ENCODE peak calls at places on chromosome 12, in four cellular contexts. E is sigmoid colon, Q is suprapubic skin, P is heart left ventricle. U is an unnamed sample.

GRCh38 chr12:124404162-124404561 is 109.3 kb downstream of the RFLNA start:
- DNase-seq in E (peak), P (no peak), Q (no peak), U (no peak)

GRCh38 chr12:1619599-1619998 is 9.4 kb upstream of the WNT5B start:
- DNase-seq in E (no peak), Q (no peak), P (peak), U (peak)

GRCh38 chr12:81797100-81797499 is 38.0 kb upstream of the PPFIA2 start:
- DNase-seq in P (no peak), Q (no peak), E (no peak), U (no peak)

GRCh38 chr12:100253437-100253836 is 13.4 kb downstream of the DEPDC4 start:
- DNase-seq in E (no peak), Q (no peak), P (no peak), U (no peak)

GRCh38 chr12:68831272-68831671 is 23.3 kb downstream of the MDM2 start:
- DNase-seq in Q (no peak), P (no peak), E (no peak), U (no peak)

GRCh38 chr12:85277900-85278597 is 2.0 kb upstream of the ALX1 start:
- DNase-seq in E (peak), Q (no peak), P (no peak), U (no peak)

GRCh38 chr12:27585739-27586265 is 61.8 kb downstream of the PPFIBP1 start:
- DNase-seq in Q (no peak), E (no peak), P (no peak), U (no peak)

GRCh38 chr12:116284401-116284800 is 6.9 kb upstream of the MED13L start:
- DNase-seq in Q (no peak), P (no peak), E (no peak), U (no peak)

GRCh38 chr12:32486158-32486557 is 86.8 kb downstream of the FGD4 start:
- DNase-seq in E (no peak), Q (no peak), P (no peak), U (no peak)

GRCh38 chr12:12606793-12607589 is 4.7 kb upstream of the CREBL2 start:
- DNase-seq in E (no peak), P (no peak), Q (no peak), U (no peak)

GRCh38 chr12:64181504-64182291 is 40.4 kb downstream of the KICS2 start:
- DNase-seq in E (peak), Q (no peak), P (peak), U (no peak)

GRCh38 chr12:122126713-122127597 is 47.1 kb downstream of the IL31 start:
- DNase-seq in P (no peak), E (no peak), Q (no peak), U (no peak)

GRCh38 chr12:100868487-100868886 is 73.9 kb downstream of the ANO4 start:
- DNase-seq in E (no peak), Q (no peak), P (no peak), U (no peak)

GRCh38 chr12:121753844-121754264 is 39.6 kb downstream of the RHOF start:
- DNase-seq in Q (no peak), E (peak), P (peak), U (no peak)

GRCh38 chr12:110657747-110658146 is 31.2 kb downstream of the HVCN1 start:
- DNase-seq in P (no peak), Q (no peak), E (no peak), U (no peak)

GRCh38 chr12:19273482-19274330 is 144.2 kb downstream of the PLEKHA5 start:
- DNase-seq in P (peak), E (peak), Q (no peak), U (no peak)

GRCh38 chr12:95790025-95790911 is at the start of gene NTN4:
- DNase-seq in E (peak), P (peak), Q (no peak), U (peak)
- TF ChIP-seq POLR2A in E (no peak), P (no peak), Q (no peak), U (no peak)

GRCh38 chr12:53327435-53328042 is 6.1 kb upstream of the AAAS start:
- DNase-seq in Q (no peak), E (no peak), P (no peak), U (no peak)

GRCh38 chr12:53324113-53324778 is 2.8 kb upstream of the AAAS start:
- DNase-seq in P (no peak), E (no peak), Q (no peak), U (no peak)

GRCh38 chr12:53325539-53326061 is 4.2 kb upstream of the AAAS start:
- DNase-seq in E (peak), P (peak), Q (peak), U (no peak)

GRCh38 chr12:53326460-53327185 is 5.2 kb upstream of the AAAS start:
- DNase-seq in E (no peak), Q (no peak), P (no peak), U (no peak)

GRCh38 chr12:53324779-53325538 is 3.5 kb upstream of the AAAS start:
- DNase-seq in E (peak), Q (peak), P (peak), U (peak)
- TF ChIP-seq POLR2A in E (peak), Q (peak), P (no peak), U (peak)

GRCh38 chr12:67758119-67758873 is 109.8 kb downstream of the DYRK2 start:
- DNase-seq in E (no peak), Q (no peak), P (no peak), U (peak)
- TF ChIP-seq POLR2A in E (no peak), Q (no peak), P (no peak), U (no peak)

DNA sequence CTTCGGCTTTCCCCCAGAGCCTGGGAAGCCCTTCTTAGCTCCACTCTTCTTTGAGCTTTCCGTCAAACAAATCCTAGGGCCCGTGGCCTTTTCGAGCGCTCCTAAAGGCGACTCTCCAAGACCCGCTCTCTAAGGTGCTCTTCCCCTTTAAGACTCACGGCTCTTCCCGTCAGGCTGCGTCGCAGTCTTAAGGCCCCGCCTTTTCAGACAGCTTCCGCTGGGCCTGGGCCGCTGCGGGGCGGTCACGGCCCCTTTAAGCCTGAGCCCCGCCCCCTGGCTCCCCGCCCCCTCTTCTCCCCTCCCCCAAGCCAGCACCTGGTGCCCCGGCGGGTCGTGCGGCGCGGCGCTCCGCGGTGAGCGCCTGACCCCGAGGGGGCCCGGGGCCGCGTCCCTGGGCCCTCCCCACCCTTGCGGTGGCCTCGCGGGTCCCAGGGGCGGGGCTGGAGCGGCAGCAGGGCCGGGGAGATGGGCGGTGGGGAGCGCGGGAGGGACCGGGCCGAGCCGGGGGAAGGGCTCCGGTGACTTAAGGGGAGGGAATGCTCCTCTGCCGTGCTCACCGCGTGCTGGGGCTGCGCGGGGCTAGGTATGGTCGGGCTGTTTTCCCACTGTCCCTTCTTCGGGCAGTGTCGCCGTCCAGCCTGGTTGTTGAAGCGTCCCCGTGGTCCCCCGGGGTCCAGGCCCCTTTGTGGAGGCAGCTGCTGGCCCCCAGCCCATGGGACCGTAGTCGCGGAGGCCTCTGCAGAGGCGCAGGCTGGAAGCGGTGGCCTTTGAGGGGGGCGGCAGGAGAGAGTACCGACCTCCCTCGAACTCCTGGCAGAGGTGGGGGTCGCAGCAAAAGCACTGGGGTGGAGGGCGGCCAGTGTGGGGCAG is at the start of gene PEX5:
- DNase-seq in P (peak), E (peak), Q (peak), U (peak)
- TF ChIP-seq POLR2A in P (no peak), E (peak), Q (no peak), U (no peak)

GRCh38 chr12:57935839-57936512 is 5.4 kb upstream of the ATP23 start:
- DNase-seq in E (peak), Q (peak), P (peak), U (peak)
- TF ChIP-seq POLR2A in E (no peak), Q (no peak), P (no peak), U (peak)

GRCh38 chr12:25287610-25288009 is 36.9 kb upstream of the KRAS start:
- DNase-seq in E (no peak), P (no peak), Q (no peak), U (no peak)
- TF ChIP-seq POLR2A in E (no peak), P (no peak), Q (no peak), U (no peak)

GRCh38 chr12:132490481-132491348 is 764 bp downstream of the FBRSL1 start:
- DNase-seq in E (no peak), Q (no peak), P (peak), U (no peak)
- TF ChIP-seq POLR2A in E (no peak), Q (no peak), P (no peak), U (no peak)

U was measured in GM12892.